ENCODE peak calls at places on chromosomes 2 and 18, in four cellular contexts. U is left ventricle myocardium inferior, Q is T-helper 2 cell, O is PC-9. S is an unnamed sample.

GRCh38 chr2:144703852-144704324 is 184.0 kb upstream of the ZEB2 start:
- DNase-seq in O (peak; percentile 63), U (no peak), Q (no peak), S (peak; percentile 44)

GRCh38 chr2:114442545-114442944 is at the start of gene DPP10:
- DNase-seq in Q (no peak), U (no peak), O (no peak), S (no peak)

GRCh38 chr2:137838255-137839092 is 125.8 kb upstream of the HNMT start:
- DNase-seq in U (no peak), Q (no peak), O (no peak), S (no peak)

GRCh38 chr2:138897274-138897673 is 117.1 kb upstream of the NXPH2 start:
- DNase-seq in O (no peak), U (no peak), Q (no peak), S (no peak)

GRCh38 chr2:234290671-234291070 is 206.2 kb downstream of the ARL4C start:
- DNase-seq in O (no peak), U (no peak), Q (peak; percentile 64), S (peak; percentile 77)

GRCh38 chr18:22564036-22564435 is 146.3 kb upstream of the CTAGE1 start:
- DNase-seq in U (no peak), Q (no peak), O (no peak), S (no peak)

GRCh38 chr2:70896765-70897202 is 38.9 kb upstream of the ATP6V1B1 start:
- DNase-seq in O (no peak), U (no peak), Q (no peak), S (no peak)

GRCh38 chr2:24883946-24884345 is 36.1 kb downstream of the ADCY3 start:
- DNase-seq in Q (no peak), O (no peak), U (no peak), S (peak; percentile 51)

GRCh38 chr2:152284398-152284797 is 50.6 kb upstream of the FMNL2 start:
- DNase-seq in U (no peak), O (no peak), Q (no peak), S (no peak)

GRCh38 chr2:9375857-9376428 is 47.4 kb downstream of the ITGB1BP1 start:
- DNase-seq in Q (no peak), U (no peak), O (no peak), S (no peak)

GRCh38 chr18:45024357-45025107 is 343.8 kb downstream of the SETBP1 start:
- DNase-seq in U (no peak), Q (no peak), O (no peak), S (no peak)

GRCh38 chr2:5560981-5561380 is 131.2 kb upstream of the SOX11 start:
- DNase-seq in Q (no peak), O (no peak), U (no peak), S (no peak)

GRCh38 chr18:55354795-55355194 is 233.2 kb downstream of the TCF4 start:
- DNase-seq in Q (no peak), U (no peak), O (no peak), S (no peak)

GRCh38 chr2:104332733-104333132 is 521.2 kb upstream of the POU3F3 start:
- DNase-seq in U (no peak), O (no peak), Q (no peak), S (no peak)

GRCh38 chr18:46632401-46633089 is 24.5 kb downstream of the LOXHD1 start:
- DNase-seq in Q (no peak), U (no peak), O (no peak), S (no peak)

GRCh38 chr2:20668871-20669475 is 2.0 kb downstream of the GDF7 start:
- DNase-seq in U (no peak), Q (no peak), O (no peak), S (no peak)

GRCh38 chr2:240991378-240992263 is 6.8 kb upstream of the SNED1 start:
- DNase-seq in Q (no peak), U (peak; percentile 86), O (peak; percentile 96), S (peak; percentile 97)

GRCh38 chr2:84904717-84905174 is 710 bp upstream of the TMSB10 start:
- DNase-seq in Q (no peak), U (peak; percentile 82), O (no peak), S (peak; percentile 90)

GRCh38 chr2:177984739-177985138 is 87.8 kb downstream of the PDE11A start:
- DNase-seq in Q (no peak), O (no peak), U (no peak), S (no peak)

GRCh38 chr2:113910110-113910717 is 20.3 kb downstream of the ACTR3 start:
- DNase-seq in O (no peak), U (no peak), Q (peak; percentile 24), S (no peak)

GRCh38 chr2:165698621-165698946 is 95.5 kb downstream of the GALNT3 start:
- DNase-seq in Q (no peak), U (no peak), O (no peak), S (no peak)

GRCh38 chr2:128490881-128491778 is 172.5 kb upstream of the HS6ST1 start:
- DNase-seq in Q (no peak), U (no peak), O (no peak), S (no peak)

GRCh38 chr18:10202947-10203346 is 251.5 kb upstream of the APCDD1 start:
- DNase-seq in O (no peak), U (no peak), Q (no peak), S (no peak)

GRCh38 chr2:38148501-38148900 is 72.5 kb upstream of the CYP1B1 start:
- DNase-seq in U (no peak), O (peak; percentile 98), Q (no peak), S (no peak)

GRCh38 chr18:3508576-3509559 is 58.9 kb downstream of the TGIF1 start:
- DNase-seq in U (no peak), O (no peak), Q (no peak), S (no peak)

GRCh38 chr2:55839182-55839819 is 84.3 kb downstream of the EFEMP1 start:
- DNase-seq in O (peak; percentile 98), Q (no peak), U (no peak), S (no peak)

S was measured in aorta.